ENCODE peak calls at places on chromosomes 6 and 20, in nine cellular contexts. D is IMR-90, A is glutamatergic neuron, E is fibroblast of pulmonary artery, Y is spleen, W is Peyer's patch, M is heart left ventricle, U is transverse colon, C is lower leg skin. V is an unnamed sample.

GRCh38 chr20:55390791-55391190 is 614.5 kb downstream of the CBLN4 start:
- DNase-seq in D (no peak), A (no peak), E (no peak), Y (no peak), W (no peak), M (no peak), U (no peak), C (no peak), V (no peak)

GRCh38 chr6:53046274-53046673 is 18.9 kb upstream of the FBXO9 start:
- DNase-seq in D (no peak), A (no peak), E (no peak), Y (no peak), W (no peak), M (no peak), U (no peak), C (no peak), V (no peak)

GRCh38 chr20:57169162-57169561 is 97.3 kb downstream of the BMP7 start:
- DNase-seq in D (no peak), A (no peak), E (no peak), Y (peak), W (no peak), M (no peak), U (no peak), C (no peak), V (no peak)

GRCh38 chr20:53100476-53100911 is 128.3 kb downstream of the TSHZ2 start:
- DNase-seq in D (no peak), A (no peak), E (peak), Y (no peak), W (no peak), M (no peak), U (no peak), C (peak), V (no peak)

GRCh38 chr6:153392156-153392555 is 261.1 kb upstream of the RGS17 start:
- DNase-seq in D (no peak), A (no peak), E (no peak), Y (no peak), W (no peak), M (no peak), U (no peak), C (no peak), V (no peak)

GRCh38 chr6:14655990-14656640 is 538.5 kb downstream of the CD83 start:
- DNase-seq in D (no peak), A (no peak), E (no peak), Y (no peak), W (no peak), M (no peak), U (no peak), C (no peak), V (no peak)

GRCh38 chr20:23293689-23294088 is 56.9 kb upstream of the NXT1 start:
- DNase-seq in D (no peak), A (no peak), E (no peak), Y (peak), W (peak), M (peak), U (peak), C (peak), V (no peak)

GRCh38 chr6:161637658-161638057 is 363.8 kb upstream of the AGPAT4 start:
- DNase-seq in D (no peak), A (no peak), E (no peak), Y (no peak), W (no peak), M (no peak), U (no peak), C (no peak), V (no peak)

GRCh38 chr6:15358579-15359327 is 112.9 kb downstream of the JARID2 start:
- DNase-seq in D (peak), A (peak), E (peak), Y (no peak), W (peak), M (no peak), U (no peak), C (no peak), V (no peak)

GRCh38 chr6:32082951-32083350 is 26.2 kb downstream of the TNXB start:
- DNase-seq in D (no peak), A (no peak), E (peak), Y (peak), W (peak), M (peak), U (no peak), C (peak), V (no peak)

GRCh38 chr6:43981363-43981990 is 145.8 kb downstream of the MRPL14 start:
- DNase-seq in D (no peak), A (no peak), E (no peak), Y (no peak), W (peak), M (peak), U (no peak), C (peak), V (peak)

GRCh38 chr20:43541214-43541613 is 17.6 kb upstream of the SGK2 start:
- DNase-seq in D (peak), A (no peak), E (peak), Y (no peak), W (no peak), M (no peak), U (no peak), C (no peak), V (no peak)

GRCh38 chr6:128443553-128443952 is 76.8 kb downstream of the PTPRK start:
- DNase-seq in D (peak), A (no peak), E (peak), Y (no peak), W (no peak), M (no peak), U (no peak), C (no peak), V (no peak)

GRCh38 chr6:139515511-139515910 is 141.1 kb upstream of the CITED2 start:
- DNase-seq in D (peak), A (no peak), E (peak), Y (no peak), W (no peak), M (no peak), U (no peak), C (no peak), V (no peak)

GRCh38 chr20:52945862-52946522 is 26.2 kb upstream of the TSHZ2 start:
- DNase-seq in D (no peak), A (no peak), E (no peak), Y (no peak), W (no peak), M (no peak), U (no peak), C (no peak), V (no peak)

GRCh38 chr20:36575066-36575743 is 1.8 kb downstream of the TGIF2 start:
- DNase-seq in D (peak), A (peak), E (peak), Y (no peak), W (peak), M (peak), U (peak), C (peak), V (peak)

GRCh38 chr6:116631379-116631990 is 15.2 kb downstream of the RSPH4A start:
- DNase-seq in D (no peak), A (no peak), E (peak), Y (no peak), W (no peak), M (no peak), U (no peak), C (no peak), V (no peak)

GRCh38 chr6:56477241-56477640 is 165.4 kb downstream of the DST start:
- DNase-seq in D (no peak), A (no peak), E (no peak), Y (no peak), W (no peak), M (no peak), U (no peak), C (no peak), V (no peak)

GRCh38 chr20:46040902-46041535 is 12.0 kb downstream of the SLC12A5 start:
- DNase-seq in D (peak), A (no peak), E (peak), Y (no peak), W (no peak), M (no peak), U (no peak), C (no peak), V (peak)

GRCh38 chr20:37314617-37315292 is 25.3 kb downstream of the MANBAL start:
- DNase-seq in D (peak), A (no peak), E (no peak), Y (no peak), W (peak), M (no peak), U (no peak), C (peak), V (no peak)

GRCh38 chr20:42204261-42204660 is 586.1 kb upstream of the CHD6 start:
- DNase-seq in D (no peak), A (peak), E (no peak), Y (no peak), W (no peak), M (no peak), U (no peak), C (no peak), V (no peak)

GRCh38 chr6:147699637-147700036 is 191.1 kb downstream of the SAMD5 start:
- DNase-seq in D (peak), A (no peak), E (peak), Y (no peak), W (no peak), M (no peak), U (no peak), C (no peak), V (no peak)

GRCh38 chr20:641516-641913 is 11.5 kb downstream of the SRXN1 start:
- DNase-seq in D (no peak), A (peak), E (no peak), Y (no peak), W (no peak), M (no peak), U (no peak), C (no peak), V (no peak)

GRCh38 chr6:48986803-48987202 is 476.2 kb downstream of the MMUT start:
- DNase-seq in D (no peak), A (no peak), E (no peak), Y (no peak), W (no peak), M (no peak), U (peak), C (peak), V (no peak)

GRCh38 chr6:38784506-38785235 is 69.6 kb downstream of the DNAH8 start:
- DNase-seq in D (no peak), A (no peak), E (no peak), Y (no peak), W (no peak), M (no peak), U (no peak), C (no peak), V (no peak)

GRCh38 chr6:36856277-36856676 is 17.0 kb upstream of the CPNE5 start:
- DNase-seq in D (no peak), A (no peak), E (no peak), Y (no peak), W (no peak), M (no peak), U (no peak), C (peak), V (no peak)

GRCh38 chr20:32019156-32019510 is 8.9 kb downstream of the CCM2L start:
- DNase-seq in D (no peak), A (no peak), E (no peak), Y (no peak), W (no peak), M (no peak), U (no peak), C (no peak), V (no peak)

GRCh38 chr6:129112591-129112990 is 229.7 kb downstream of the LAMA2 start:
- DNase-seq in D (no peak), A (no peak), E (peak), Y (no peak), W (no peak), M (no peak), U (no peak), C (no peak), V (no peak)

GRCh38 chr6:122372647-122373046 is 26.8 kb upstream of the HSF2 start:
- DNase-seq in D (peak), A (no peak), E (peak), Y (no peak), W (no peak), M (no peak), U (no peak), C (no peak), V (no peak)

GRCh38 chr6:137879301-137879700 is 12.2 kb downstream of the TNFAIP3 start:
- DNase-seq in D (no peak), A (no peak), E (no peak), Y (no peak), W (no peak), M (no peak), U (no peak), C (no peak), V (no peak)

GRCh38 chr6:144215402-144215931 is 65.2 kb downstream of the STX11 start:
- DNase-seq in D (no peak), A (no peak), E (peak), Y (peak), W (peak), M (peak), U (peak), C (peak), V (no peak)

DNA sequence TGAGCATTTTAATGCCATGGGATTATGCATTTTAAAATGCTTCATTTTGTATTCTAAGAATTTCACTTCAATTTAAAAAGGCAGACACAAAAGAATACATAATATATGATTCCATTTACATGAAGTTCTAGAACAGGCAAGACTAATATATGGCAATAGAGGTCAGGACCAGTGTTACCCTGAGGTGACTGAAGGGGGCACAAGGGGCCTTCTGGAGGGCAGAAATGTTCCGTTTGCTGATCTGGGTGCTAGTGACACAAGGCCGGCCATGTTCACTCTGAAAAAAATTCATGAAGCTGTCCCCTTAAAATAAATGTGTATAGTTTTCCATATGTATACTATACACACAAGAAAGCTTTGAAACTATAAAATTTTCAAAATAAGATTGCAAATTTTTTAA is 28.5 kb downstream of the TASP1 start:
- DNase-seq in D (no peak), A (peak), E (no peak), Y (no peak), W (no peak), M (no peak), U (no peak), C (no peak), V (no peak)
- TF ChIP-seq CTCF in D (no peak), A (peak), E (no peak), Y (no peak), W (no peak), M (no peak), U (no peak), C (no peak), V (no peak)

GRCh38 chr6:3232017-3232838 is 4.8 kb upstream of the TUBB2B start:
- DNase-seq in D (no peak), A (peak), E (no peak), Y (no peak), W (no peak), M (no peak), U (no peak), C (peak), V (no peak)
- TF ChIP-seq CTCF in D (no peak), A (no peak), E (no peak), Y (no peak), W (no peak), M (no peak), U (no peak), C (no peak), V (no peak)

DNA sequence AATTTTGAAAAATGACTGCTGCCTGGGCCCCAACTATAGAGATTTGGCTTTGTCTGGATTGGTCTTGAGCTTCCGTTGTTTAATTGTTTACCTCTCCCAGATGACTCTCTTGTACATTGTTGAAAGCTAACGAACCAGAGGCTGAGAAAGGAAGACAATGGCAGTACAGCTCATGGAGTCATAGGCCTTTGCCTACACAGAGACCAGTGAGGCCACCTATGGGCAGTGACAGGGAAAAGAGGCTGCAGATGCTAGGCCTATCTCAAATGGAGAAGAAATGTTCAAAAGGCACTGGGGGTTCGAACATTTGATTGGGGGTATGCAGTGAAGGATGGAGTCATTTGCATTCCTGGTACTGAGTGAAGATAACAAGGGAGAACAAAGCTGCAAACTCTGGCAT is 29.1 kb downstream of the OPN5 start:
- DNase-seq in D (no peak), A (no peak), E (no peak), Y (no peak), W (no peak), M (no peak), U (no peak), C (no peak), V (no peak)
- TF ChIP-seq CTCF in D (no peak), A (no peak), E (no peak), Y (no peak), W (no peak), M (no peak), U (no peak), C (no peak), V (no peak)

GRCh38 chr6:131519670-131520436 is 53.2 kb upstream of the ARG1 start:
- DNase-seq in D (peak), A (peak), E (peak), Y (no peak), W (peak), M (no peak), U (peak), C (no peak), V (no peak)
- TF ChIP-seq CTCF in D (peak), A (peak), E (peak), Y (peak), W (peak), M (peak), U (peak), C (no peak), V (peak)

DNA sequence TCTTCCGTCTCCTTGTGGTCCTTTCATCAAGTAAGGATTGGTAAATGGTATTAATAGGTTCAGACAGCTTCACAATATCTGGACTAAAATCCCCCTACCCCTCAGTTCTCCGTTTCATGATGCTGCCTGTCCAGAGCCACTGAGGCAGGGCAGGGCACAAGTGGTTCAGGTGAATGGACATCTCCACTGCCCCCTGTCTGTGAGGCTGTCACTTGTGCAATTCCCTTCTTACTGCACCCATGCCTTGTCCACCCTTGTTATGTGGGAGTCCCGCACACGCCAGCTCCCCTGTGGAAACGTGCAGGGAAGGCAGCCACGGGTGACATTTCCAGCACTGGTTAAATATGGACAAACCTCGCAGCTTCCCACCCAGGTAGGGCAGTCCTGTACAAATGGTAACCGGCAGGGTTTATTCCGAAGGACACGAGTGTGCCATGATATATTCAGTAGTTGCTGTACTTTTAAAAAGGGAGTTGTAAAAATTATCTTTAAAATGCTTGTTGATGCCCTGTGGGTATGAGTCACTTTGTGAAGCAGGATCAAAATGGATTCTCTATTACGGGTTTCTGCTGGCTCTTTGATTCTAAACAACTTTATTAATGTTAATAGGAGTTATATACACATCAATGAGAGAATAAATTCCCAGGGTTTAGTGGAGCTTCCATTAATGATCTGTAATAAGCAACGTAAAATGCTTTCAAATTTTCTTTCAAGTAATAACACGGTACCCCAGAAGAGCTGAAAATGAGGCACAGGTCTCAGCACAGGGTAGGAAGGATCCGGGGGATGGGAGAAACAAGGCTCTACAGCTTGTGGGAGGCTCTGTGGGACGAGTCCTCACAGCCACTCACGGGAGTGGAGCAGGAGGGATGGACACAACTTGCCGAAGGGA is 73.4 kb downstream of the FYN start:
- DNase-seq in D (peak), A (no peak), E (no peak), Y (no peak), W (no peak), M (no peak), U (no peak), C (no peak), V (no peak)
- TF ChIP-seq CTCF in D (no peak), A (no peak), E (peak), Y (no peak), W (no peak), M (no peak), U (no peak), C (no peak), V (no peak)